ENCODE peak calls at places on chromosomes 11 and 22, in nine cellular contexts. M is stomach, V is NB4, F is A549, H is endothelial cell of umbilical vein, T is HCT116, P is ovary, I is suprapubic skin, Q is heart left ventricle. B is an unnamed sample.

GRCh38 chr11:112625816-112626215 is 335.4 kb upstream of the NCAM1 start:
- DNase-seq in M (no peak), V (no peak), F (no peak), H (no peak), T (no peak), P (no peak), I (no peak), Q (no peak), B (no peak)

GRCh38 chr11:78299000-78299712 is 110.4 kb downstream of the USP35 start:
- DNase-seq in M (no peak), V (no peak), F (no peak), H (peak; percentile 78), T (no peak), P (no peak), I (no peak), Q (no peak), B (no peak)

GRCh38 chr22:30609260-30610185 is 2.5 kb downstream of the TCN2 start:
- DNase-seq in M (peak; percentile 61), V (peak; percentile 93), F (peak; percentile 78), H (peak; percentile 82), T (no peak), P (peak; percentile 41), I (no peak), Q (no peak), B (peak; percentile 76)

GRCh38 chr11:16862733-16863132 is 124.3 kb downstream of the C11orf58 start:
- DNase-seq in M (no peak), V (no peak), F (no peak), H (no peak), T (no peak), P (no peak), I (no peak), Q (no peak), B (no peak)

GRCh38 chr11:33553486-33553885 is 147.1 kb downstream of the C11orf91 start:
- DNase-seq in M (no peak), V (no peak), F (no peak), H (peak; percentile 39), T (no peak), P (no peak), I (no peak), Q (no peak), B (no peak)

GRCh38 chr11:27653990-27654758 is 46.1 kb downstream of the BDNF start:
- DNase-seq in M (no peak), V (no peak), F (no peak), H (no peak), T (no peak), P (no peak), I (no peak), Q (no peak), B (no peak)

GRCh38 chr11:36672815-36673450 is 74.9 kb upstream of the RAG2 start:
- DNase-seq in M (no peak), V (peak; percentile 36), F (no peak), H (peak; percentile 53), T (peak; percentile 38), P (no peak), I (no peak), Q (no peak), B (no peak)

GRCh38 chr11:70270877-70271634 is 566 bp downstream of the PPFIA1 start:
- DNase-seq in M (peak; percentile 33), V (peak; percentile 58), F (peak; percentile 58), H (peak; percentile 36), T (no peak), P (no peak), I (no peak), Q (peak; percentile 68), B (no peak)

GRCh38 chr22:39209756-39210155 is 35.0 kb downstream of the PDGFB start:
- DNase-seq in M (no peak), V (no peak), F (no peak), H (no peak), T (no peak), P (no peak), I (peak; percentile 43), Q (no peak), B (no peak)

GRCh38 chr11:134154441-134154840 is 69.3 kb downstream of the NCAPD3 start:
- DNase-seq in M (no peak), V (no peak), F (no peak), H (no peak), T (no peak), P (no peak), I (no peak), Q (no peak), B (no peak)

GRCh38 chr11:34523053-34523452 is 9.5 kb upstream of the ELF5 start:
- DNase-seq in M (no peak), V (no peak), F (no peak), H (no peak), T (no peak), P (no peak), I (no peak), Q (no peak), B (no peak)

GRCh38 chr11:86608251-86608799 is 64.1 kb downstream of the ME3 start:
- DNase-seq in M (peak; percentile 73), V (peak; percentile 59), F (peak; percentile 47), H (peak; percentile 91), T (peak; percentile 67), P (peak; percentile 75), I (no peak), Q (peak; percentile 76), B (no peak)

GRCh38 chr11:118684187-118684586 is 4.7 kb upstream of the TREH start:
- DNase-seq in M (no peak), V (no peak), F (no peak), H (no peak), T (no peak), P (no peak), I (no peak), Q (no peak), B (no peak)

GRCh38 chr11:118682372-118682771 is 2.9 kb upstream of the TREH start:
- DNase-seq in M (no peak), V (no peak), F (no peak), H (no peak), T (no peak), P (no peak), I (no peak), Q (no peak), B (no peak)

GRCh38 chr11:118677977-118678376 is 1.5 kb downstream of the TREH start:
- DNase-seq in M (no peak), V (no peak), F (no peak), H (no peak), T (no peak), P (no peak), I (peak; percentile 26), Q (no peak), B (no peak)

GRCh38 chr11:118674094-118674460 is 5.4 kb downstream of the TREH start:
- DNase-seq in M (no peak), V (no peak), F (no peak), H (no peak), T (no peak), P (no peak), I (no peak), Q (no peak), B (no peak)

GRCh38 chr11:118679483-118679882 is at the start of gene TREH:
- DNase-seq in M (peak; percentile 81), V (no peak), F (no peak), H (no peak), T (no peak), P (no peak), I (peak; percentile 70), Q (no peak), B (no peak)
- TF ChIP-seq POLR2A in M (no peak), V (no peak), F (no peak), H (no peak), T (no peak), P (no peak), I (no peak), Q (no peak), B (no peak)

GRCh38 chr11:60127311-60127811 is 38.9 kb downstream of the MS4A2 start:
- DNase-seq in M (no peak), V (no peak), F (no peak), H (no peak), T (no peak), P (no peak), I (no peak), Q (no peak), B (no peak)
- TF ChIP-seq POLR2A in M (no peak), V (no peak), F (no peak), H (no peak), T (no peak), P (no peak), I (no peak), Q (no peak), B (no peak)

DNA sequence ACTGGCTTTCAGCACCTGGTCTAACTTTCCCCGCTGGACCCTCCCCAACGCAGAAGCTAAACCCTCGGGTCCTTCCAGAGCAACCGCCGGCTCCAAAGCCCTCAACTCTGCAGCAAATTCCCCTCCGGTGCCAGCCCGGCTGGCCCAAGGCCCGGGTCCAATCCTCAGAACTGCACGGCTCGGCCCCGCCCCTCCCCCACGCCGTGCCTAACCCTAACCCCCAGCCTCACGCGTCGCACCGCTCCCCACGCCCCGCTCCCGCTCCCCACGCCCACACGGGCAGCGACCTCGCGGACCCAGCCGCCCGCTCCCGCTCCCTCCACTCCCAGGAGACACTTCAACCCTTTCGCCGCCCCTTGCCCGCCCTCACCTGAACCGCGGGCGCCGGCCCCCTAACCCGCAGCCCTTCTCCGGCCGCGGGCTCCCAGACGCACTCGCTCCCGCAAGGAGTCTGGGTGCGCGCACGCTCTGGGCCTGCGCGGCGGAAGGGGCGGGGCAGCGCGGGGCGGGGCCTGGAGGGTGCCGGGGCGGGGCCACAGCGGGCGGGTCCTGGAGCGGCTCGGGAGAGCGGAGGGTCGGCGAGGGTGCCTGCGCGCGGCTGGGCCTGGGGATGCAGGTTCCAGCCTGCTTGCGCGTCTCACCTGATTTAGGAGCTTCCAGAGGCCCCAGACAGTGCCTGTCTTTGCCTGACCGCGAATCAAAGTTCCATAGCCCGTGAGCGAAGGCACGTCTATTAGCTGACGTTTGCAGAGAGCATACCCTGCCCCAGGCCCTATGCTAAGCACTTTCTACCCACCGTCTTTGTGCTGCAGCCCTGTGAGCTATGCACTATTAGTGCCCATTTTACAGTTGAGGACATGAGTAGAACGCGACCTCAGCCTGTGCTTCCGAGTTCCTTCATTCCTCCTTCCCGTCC is at the start of gene NFRKB:
- DNase-seq in M (peak; percentile 93), V (peak; percentile 86), F (peak; percentile 76), H (peak; percentile 84), T (peak; percentile 18), P (peak; percentile 80), I (peak; percentile 86), Q (peak; percentile 95), B (peak; percentile 69)
- TF ChIP-seq POLR2A in M (no peak), V (peak; percentile 92), F (peak; percentile 70), H (peak; percentile 83), T (peak; percentile 71), P (peak; percentile 25), I (peak; percentile 29), Q (no peak), B (peak; percentile 69)

DNA sequence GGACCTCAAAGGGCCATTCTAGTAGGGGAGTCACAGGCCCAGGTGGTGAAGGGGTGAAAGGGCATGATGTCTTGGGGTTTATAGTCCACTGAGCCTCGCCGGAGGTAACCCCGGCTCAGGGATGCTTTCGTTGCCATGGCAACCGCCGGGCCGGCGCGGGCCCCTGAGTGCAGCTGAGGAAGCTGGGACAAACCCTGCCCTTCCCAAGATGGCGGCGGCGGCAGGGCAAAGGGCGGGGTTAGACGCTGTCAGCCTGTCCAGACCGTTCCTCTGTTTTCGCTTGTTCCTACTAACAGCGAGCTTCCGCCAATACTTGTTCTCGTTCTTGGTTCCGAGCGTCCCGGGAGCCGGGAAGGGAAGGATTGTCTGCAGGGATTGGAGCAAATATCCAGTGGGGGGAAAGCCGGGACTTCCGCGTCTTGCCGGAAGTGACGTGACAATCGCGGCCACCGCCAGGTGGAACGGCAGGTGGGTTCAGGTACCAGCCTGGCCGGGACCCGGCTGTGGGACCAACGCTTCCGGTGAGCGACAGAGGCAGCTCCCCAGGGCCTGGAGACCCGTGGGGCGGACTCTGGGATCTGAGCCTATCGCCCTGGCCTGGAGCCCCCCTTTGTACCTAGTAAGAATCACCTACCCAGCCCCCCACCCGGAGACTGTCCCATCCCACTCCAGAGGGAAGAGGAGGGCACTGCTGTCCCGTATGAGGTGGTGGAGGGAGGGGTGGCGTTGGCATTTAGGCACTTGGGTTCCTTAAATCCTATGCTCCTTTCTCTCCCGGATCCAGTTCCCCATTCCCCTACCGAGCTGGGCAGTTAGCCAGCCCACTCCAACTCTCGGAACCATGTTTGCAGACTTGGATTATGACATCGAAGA is at the start of gene PICK1:
- DNase-seq in M (peak; percentile 90), V (peak; percentile 44), F (peak; percentile 88), H (peak; percentile 82), T (peak; percentile 91), P (peak; percentile 93), I (peak; percentile 95), Q (peak; percentile 90), B (peak; percentile 87)
- TF ChIP-seq POLR2A in M (no peak), V (no peak), F (peak; percentile 34), H (peak; percentile 68), T (peak; percentile 74), P (peak; percentile 34), I (peak; percentile 20), Q (no peak), B (peak; percentile 9)

B was measured in H54.